ENCODE peak calls at places on chromosomes 2 and 18, in four cellular contexts. One of them, this sample, is unnamed.

GRCh38 chr2:168311265-168311925 is 64.0 kb upstream of the STK39 start:
- DNase-seq in stimulated activated naive CD8-positive, alpha-beta T cell treated with anti-CD3 and anti-CD28 coated beads, Interleukin-15, Interleukin-2, amounts not matched to agents 100 U/mL and 50 U/mL, for 24 hours: no peak
- DNase-seq in stomach: no peak
- DNase-seq in body of pancreas: no peak
- DNase-seq in this sample: no peak

GRCh38 chr2:23435250-23436035 is 50.5 kb downstream of the KLHL29 start:
- DNase-seq in body of pancreas: no peak
- DNase-seq in stimulated activated naive CD8-positive, alpha-beta T cell treated with anti-CD3 and anti-CD28 coated beads, Interleukin-15, Interleukin-2, amounts not matched to agents 100 U/mL and 50 U/mL, for 24 hours: no peak
- DNase-seq in stomach: peak
- DNase-seq in this sample: no peak

GRCh38 chr2:8684421-8684884 is 2.6 kb downstream of the ID2 start:
- DNase-seq in stomach: no peak
- DNase-seq in stimulated activated naive CD8-positive, alpha-beta T cell treated with anti-CD3 and anti-CD28 coated beads, Interleukin-15, Interleukin-2, amounts not matched to agents 100 U/mL and 50 U/mL, for 24 hours: peak
- DNase-seq in body of pancreas: peak
- DNase-seq in this sample: peak

GRCh38 chr2:237072067-237072931 is 13.4 kb upstream of the COPS8 start:
- DNase-seq in body of pancreas: peak
- DNase-seq in stimulated activated naive CD8-positive, alpha-beta T cell treated with anti-CD3 and anti-CD28 coated beads, Interleukin-15, Interleukin-2, amounts not matched to agents 100 U/mL and 50 U/mL, for 24 hours: peak
- DNase-seq in stomach: peak
- DNase-seq in this sample: no peak

GRCh38 chr2:104250635-104251034 is 603.3 kb upstream of the POU3F3 start:
- DNase-seq in body of pancreas: no peak
- DNase-seq in stimulated activated naive CD8-positive, alpha-beta T cell treated with anti-CD3 and anti-CD28 coated beads, Interleukin-15, Interleukin-2, amounts not matched to agents 100 U/mL and 50 U/mL, for 24 hours: no peak
- DNase-seq in stomach: no peak
- DNase-seq in this sample: no peak

GRCh38 chr2:9422321-9423099 is 818 bp downstream of the ITGB1BP1 start:
- DNase-seq in stimulated activated naive CD8-positive, alpha-beta T cell treated with anti-CD3 and anti-CD28 coated beads, Interleukin-15, Interleukin-2, amounts not matched to agents 100 U/mL and 50 U/mL, for 24 hours: peak
- DNase-seq in stomach: peak
- DNase-seq in body of pancreas: peak
- DNase-seq in this sample: no peak

GRCh38 chr2:222296911-222297599 is 1.7 kb downstream of the PAX3 start:
- DNase-seq in body of pancreas: no peak
- DNase-seq in stimulated activated naive CD8-positive, alpha-beta T cell treated with anti-CD3 and anti-CD28 coated beads, Interleukin-15, Interleukin-2, amounts not matched to agents 100 U/mL and 50 U/mL, for 24 hours: no peak
- DNase-seq in stomach: no peak
- DNase-seq in this sample: no peak

GRCh38 chr2:127597046-127597983 is 48.6 kb upstream of the GPR17 start:
- DNase-seq in stomach: peak
- DNase-seq in stimulated activated naive CD8-positive, alpha-beta T cell treated with anti-CD3 and anti-CD28 coated beads, Interleukin-15, Interleukin-2, amounts not matched to agents 100 U/mL and 50 U/mL, for 24 hours: no peak
- DNase-seq in body of pancreas: no peak
- DNase-seq in this sample: no peak

GRCh38 chr2:108630567-108631405 is 88.5 kb upstream of the RANBP2 start:
- DNase-seq in stomach: no peak
- DNase-seq in stimulated activated naive CD8-positive, alpha-beta T cell treated with anti-CD3 and anti-CD28 coated beads, Interleukin-15, Interleukin-2, amounts not matched to agents 100 U/mL and 50 U/mL, for 24 hours: no peak
- DNase-seq in body of pancreas: no peak
- DNase-seq in this sample: no peak

GRCh38 chr18:31555971-31556747 is 35.5 kb upstream of the TTR start:
- DNase-seq in body of pancreas: peak
- DNase-seq in stimulated activated naive CD8-positive, alpha-beta T cell treated with anti-CD3 and anti-CD28 coated beads, Interleukin-15, Interleukin-2, amounts not matched to agents 100 U/mL and 50 U/mL, for 24 hours: peak
- DNase-seq in stomach: no peak
- DNase-seq in this sample: peak

GRCh38 chr2:46131-46470 is 204 bp downstream of the FAM110C start:
- DNase-seq in body of pancreas: no peak
- DNase-seq in stimulated activated naive CD8-positive, alpha-beta T cell treated with anti-CD3 and anti-CD28 coated beads, Interleukin-15, Interleukin-2, amounts not matched to agents 100 U/mL and 50 U/mL, for 24 hours: no peak
- DNase-seq in stomach: no peak
- DNase-seq in this sample: no peak

GRCh38 chr2:74181739-74182138 is 3.1 kb upstream of the MOB1A start:
- DNase-seq in body of pancreas: peak
- DNase-seq in stomach: no peak
- DNase-seq in stimulated activated naive CD8-positive, alpha-beta T cell treated with anti-CD3 and anti-CD28 coated beads, Interleukin-15, Interleukin-2, amounts not matched to agents 100 U/mL and 50 U/mL, for 24 hours: no peak
- DNase-seq in this sample: peak

GRCh38 chr2:237864940-237865622 is 5.7 kb downstream of the RAMP1 start:
- DNase-seq in body of pancreas: peak
- DNase-seq in stimulated activated naive CD8-positive, alpha-beta T cell treated with anti-CD3 and anti-CD28 coated beads, Interleukin-15, Interleukin-2, amounts not matched to agents 100 U/mL and 50 U/mL, for 24 hours: no peak
- DNase-seq in stomach: no peak
- DNase-seq in this sample: no peak

GRCh38 chr2:152587187-152587947 is 129.9 kb downstream of the PRPF40A start:
- DNase-seq in body of pancreas: no peak
- DNase-seq in stimulated activated naive CD8-positive, alpha-beta T cell treated with anti-CD3 and anti-CD28 coated beads, Interleukin-15, Interleukin-2, amounts not matched to agents 100 U/mL and 50 U/mL, for 24 hours: no peak
- DNase-seq in stomach: no peak
- DNase-seq in this sample: no peak

GRCh38 chr2:173806761-173807160 is 158.4 kb downstream of the SP3 start:
- DNase-seq in stomach: no peak
- DNase-seq in stimulated activated naive CD8-positive, alpha-beta T cell treated with anti-CD3 and anti-CD28 coated beads, Interleukin-15, Interleukin-2, amounts not matched to agents 100 U/mL and 50 U/mL, for 24 hours: no peak
- DNase-seq in body of pancreas: no peak
- DNase-seq in this sample: no peak

GRCh38 chr2:16755377-16755776 is 89.7 kb upstream of the CYRIA start:
- DNase-seq in stimulated activated naive CD8-positive, alpha-beta T cell treated with anti-CD3 and anti-CD28 coated beads, Interleukin-15, Interleukin-2, amounts not matched to agents 100 U/mL and 50 U/mL, for 24 hours: no peak
- DNase-seq in body of pancreas: peak
- DNase-seq in stomach: no peak
- DNase-seq in this sample: no peak

GRCh38 chr2:187403568-187404260 is 44.3 kb downstream of the CALCRL start:
- DNase-seq in body of pancreas: no peak
- DNase-seq in stimulated activated naive CD8-positive, alpha-beta T cell treated with anti-CD3 and anti-CD28 coated beads, Interleukin-15, Interleukin-2, amounts not matched to agents 100 U/mL and 50 U/mL, for 24 hours: no peak
- DNase-seq in stomach: no peak
- DNase-seq in this sample: no peak

GRCh38 chr2:3598197-3598910 is 3.4 kb downstream of the COLEC11 start:
- DNase-seq in stimulated activated naive CD8-positive, alpha-beta T cell treated with anti-CD3 and anti-CD28 coated beads, Interleukin-15, Interleukin-2, amounts not matched to agents 100 U/mL and 50 U/mL, for 24 hours: no peak
- DNase-seq in body of pancreas: no peak
- DNase-seq in stomach: no peak
- DNase-seq in this sample: no peak

GRCh38 chr2:133324150-133324561 is 244.1 kb downstream of the NCKAP5 start:
- DNase-seq in body of pancreas: no peak
- DNase-seq in stomach: no peak
- DNase-seq in stimulated activated naive CD8-positive, alpha-beta T cell treated with anti-CD3 and anti-CD28 coated beads, Interleukin-15, Interleukin-2, amounts not matched to agents 100 U/mL and 50 U/mL, for 24 hours: no peak
- DNase-seq in this sample: no peak

GRCh38 chr18:45974088-45974536 is 7.0 kb upstream of the EPG5 start:
- DNase-seq in stimulated activated naive CD8-positive, alpha-beta T cell treated with anti-CD3 and anti-CD28 coated beads, Interleukin-15, Interleukin-2, amounts not matched to agents 100 U/mL and 50 U/mL, for 24 hours: peak
- DNase-seq in body of pancreas: peak
- DNase-seq in stomach: peak
- DNase-seq in this sample: no peak